ENCODE peak calls at places on chromosome 11, in ten cellular contexts. S is nephron progenitor cell, Z is AG10803, W is mucosa of descending colon, O is A673, N is K562, D is cardiac fibroblast, H is sigmoid colon, A is RWPE2, F is Peyer's patch. L is an unnamed sample.

GRCh38 chr11:46353706-46354105 is 6.4 kb downstream of the DGKZ start:
- DNase-seq in S (no peak), Z (peak), W (no peak), O (peak), N (no peak), D (no peak), H (no peak), A (no peak), F (no peak), L (no peak)

GRCh38 chr11:61026121-61027031 is 54.9 kb downstream of the CD6 start:
- DNase-seq in S (no peak), Z (no peak), W (no peak), O (no peak), N (no peak), D (no peak), H (peak), A (no peak), F (peak), L (no peak)

GRCh38 chr11:49208006-49208721 is at the start of gene FOLH1:
- DNase-seq in S (no peak), Z (peak), W (peak), O (peak), N (peak), D (peak), H (peak), A (no peak), F (no peak), L (no peak)

GRCh38 chr11:59776210-59777066 is 21.3 kb downstream of the STX3 start:
- DNase-seq in S (no peak), Z (no peak), W (no peak), O (no peak), N (no peak), D (peak), H (no peak), A (no peak), F (no peak), L (no peak)

GRCh38 chr11:5280582-5281102 is 10.9 kb upstream of the HBE1 start:
- DNase-seq in S (peak), Z (peak), W (no peak), O (peak), N (peak), D (peak), H (no peak), A (peak), F (peak), L (peak)

GRCh38 chr11:103220133-103220532 is 110.9 kb downstream of the DYNC2H1 start:
- DNase-seq in S (no peak), Z (no peak), W (no peak), O (no peak), N (no peak), D (no peak), H (no peak), A (no peak), F (no peak), L (no peak)

GRCh38 chr11:89293966-89294679 is 116.4 kb downstream of the TYR start:
- DNase-seq in S (peak), Z (peak), W (no peak), O (no peak), N (no peak), D (peak), H (peak), A (peak), F (no peak), L (peak)

GRCh38 chr11:44574620-44575287 is 9.3 kb downstream of the CD82 start:
- DNase-seq in S (no peak), Z (peak), W (no peak), O (no peak), N (no peak), D (peak), H (no peak), A (peak), F (peak), L (no peak)

GRCh38 chr11:128291043-128291442 is 296.3 kb downstream of the ETS1 start:
- DNase-seq in S (no peak), Z (no peak), W (peak), O (no peak), N (no peak), D (no peak), H (no peak), A (no peak), F (peak), L (no peak)

GRCh38 chr11:69541001-69541285 is 59.5 kb downstream of the LINC01488 start:
- DNase-seq in S (no peak), Z (no peak), W (no peak), O (no peak), N (no peak), D (no peak), H (peak), A (no peak), F (no peak), L (no peak)

GRCh38 chr11:113673566-113674396 is 32.3 kb downstream of the TMPRSS5 start:
- DNase-seq in S (no peak), Z (no peak), W (no peak), O (no peak), N (no peak), D (no peak), H (no peak), A (no peak), F (no peak), L (no peak)

GRCh38 chr11:102603091-102603490 is 22.0 kb downstream of the MMP20 start:
- DNase-seq in S (no peak), Z (peak), W (no peak), O (no peak), N (no peak), D (peak), H (no peak), A (no peak), F (no peak), L (peak)

GRCh38 chr11:115545811-115546210 is 41.6 kb upstream of the CADM1 start:
- DNase-seq in S (no peak), Z (no peak), W (no peak), O (no peak), N (no peak), D (no peak), H (no peak), A (no peak), F (no peak), L (no peak)

GRCh38 chr11:135033545-135033944 is 621.5 kb upstream of the B3GAT1 start:
- DNase-seq in S (peak), Z (no peak), W (no peak), O (peak), N (no peak), D (peak), H (no peak), A (no peak), F (no peak), L (peak)

GRCh38 chr11:7548659-7549283 is 35.0 kb downstream of the PPFIBP2 start:
- DNase-seq in S (no peak), Z (no peak), W (peak), O (no peak), N (no peak), D (no peak), H (no peak), A (no peak), F (peak), L (peak)

GRCh38 chr11:47768090-47768620 is 1.0 kb upstream of the FNBP4 start:
- DNase-seq in S (peak), Z (peak), W (peak), O (peak), N (peak), D (peak), H (peak), A (no peak), F (peak), L (peak)

GRCh38 chr11:92340839-92341238 is 116.2 kb downstream of the FAT3 start:
- DNase-seq in S (no peak), Z (peak), W (peak), O (peak), N (peak), D (peak), H (no peak), A (no peak), F (no peak), L (peak)

GRCh38 chr11:94493443-94494199 is at the start of the genes ANKRD49 and MRE11:
- DNase-seq in S (peak), Z (peak), W (peak), O (peak), N (peak), D (peak), H (peak), A (peak), F (peak), L (peak)

GRCh38 chr11:45383229-45383628 is 97.1 kb upstream of the SYT13 start:
- DNase-seq in S (no peak), Z (peak), W (no peak), O (no peak), N (no peak), D (peak), H (no peak), A (peak), F (no peak), L (no peak)

GRCh38 chr11:58905716-58906547 is 33.4 kb upstream of the GLYATL1 start:
- DNase-seq in S (peak), Z (peak), W (peak), O (peak), N (peak), D (peak), H (no peak), A (no peak), F (no peak), L (peak)

GRCh38 chr11:2120359-2121100 is 18.7 kb downstream of the IGF2 start:
- DNase-seq in S (no peak), Z (peak), W (peak), O (no peak), N (no peak), D (no peak), H (no peak), A (peak), F (no peak), L (no peak)

GRCh38 chr11:70020336-70021214 is 57.5 kb upstream of the ANO1 start:
- DNase-seq in S (no peak), Z (no peak), W (no peak), O (no peak), N (peak), D (no peak), H (no peak), A (no peak), F (no peak), L (no peak)

GRCh38 chr11:8717876-8718753 is 35.5 kb downstream of the RPL27A start:
- DNase-seq in S (no peak), Z (peak), W (no peak), O (peak), N (no peak), D (peak), H (peak), A (no peak), F (peak), L (no peak)

GRCh38 chr11:114440971-114441810 is 1.9 kb downstream of the REXO2 start:
- DNase-seq in S (no peak), Z (peak), W (no peak), O (no peak), N (no peak), D (peak), H (no peak), A (no peak), F (no peak), L (no peak)

GRCh38 chr11:27933992-27934829 is 173.7 kb downstream of the KIF18A start:
- DNase-seq in S (peak), Z (peak), W (no peak), O (peak), N (no peak), D (peak), H (no peak), A (peak), F (no peak), L (no peak)

GRCh38 chr11:33699515-33700424 is 856 bp downstream of the C11orf91 start:
- DNase-seq in S (no peak), Z (no peak), W (peak), O (no peak), N (peak), D (no peak), H (no peak), A (no peak), F (no peak), L (no peak)

GRCh38 chr11:77517753-77518152 is 43.9 kb upstream of the PAK1 start:
- DNase-seq in S (no peak), Z (no peak), W (no peak), O (no peak), N (no peak), D (no peak), H (no peak), A (no peak), F (no peak), L (no peak)

GRCh38 chr11:37557990-37558389 is 960.0 kb upstream of the RAG2 start:
- DNase-seq in S (no peak), Z (no peak), W (no peak), O (no peak), N (no peak), D (no peak), H (no peak), A (no peak), F (no peak), L (no peak)

GRCh38 chr11:18650859-18651557 is 16.9 kb upstream of the SPTY2D1 start:
- DNase-seq in S (no peak), Z (peak), W (peak), O (peak), N (peak), D (peak), H (no peak), A (no peak), F (peak), L (peak)

GRCh38 chr11:20119315-20119714 is 41.0 kb downstream of the DBX1 start:
- DNase-seq in S (no peak), Z (no peak), W (no peak), O (no peak), N (peak), D (no peak), H (no peak), A (no peak), F (no peak), L (no peak)

GRCh38 chr11:61442616-61443015 is 12.7 kb downstream of the SDHAF2 start:
- DNase-seq in S (no peak), Z (peak), W (no peak), O (no peak), N (no peak), D (no peak), H (no peak), A (no peak), F (no peak), L (no peak)

DNA sequence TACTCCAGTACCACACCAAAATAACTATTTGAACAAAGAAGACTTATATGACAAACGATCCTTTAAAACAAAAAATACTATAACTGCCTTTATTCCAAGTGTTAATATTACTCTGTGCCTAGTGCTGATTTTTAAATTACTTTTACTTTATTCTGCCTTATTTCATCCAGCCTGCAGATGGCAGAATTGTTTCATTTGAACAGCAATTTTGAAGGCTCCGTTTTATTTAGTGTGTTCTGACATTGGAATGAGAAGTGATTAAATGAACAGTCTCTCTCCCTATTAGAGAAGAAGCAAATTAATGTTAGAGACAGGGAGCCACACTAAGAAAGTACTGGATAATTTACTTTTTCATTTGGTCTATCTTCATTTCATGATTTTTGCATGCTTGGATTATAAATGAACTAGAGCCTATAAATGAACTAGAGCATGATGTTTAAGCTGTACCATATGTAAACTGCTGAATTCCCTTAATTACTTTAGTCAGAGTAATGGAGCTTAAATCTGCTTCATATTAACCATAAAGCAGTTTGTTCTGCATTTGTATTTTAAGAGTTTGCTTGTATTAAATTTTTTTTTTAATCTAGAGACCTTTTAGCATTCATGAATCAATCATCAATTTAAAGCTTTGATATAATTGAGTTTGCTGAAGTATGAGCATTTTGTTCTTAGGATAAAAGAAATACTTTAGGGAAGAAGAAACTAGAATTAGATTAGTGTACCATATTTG is 9.8 kb downstream of the PDHX start:
- DNase-seq in S (no peak), Z (peak), W (no peak), O (peak), N (no peak), D (peak), H (no peak), A (no peak), F (no peak), L (peak)
- TF ChIP-seq CTCF in S (peak), Z (peak), W (peak), O (peak), N (peak), D (peak), H (peak), A (peak), F (peak), L (peak)

DNA sequence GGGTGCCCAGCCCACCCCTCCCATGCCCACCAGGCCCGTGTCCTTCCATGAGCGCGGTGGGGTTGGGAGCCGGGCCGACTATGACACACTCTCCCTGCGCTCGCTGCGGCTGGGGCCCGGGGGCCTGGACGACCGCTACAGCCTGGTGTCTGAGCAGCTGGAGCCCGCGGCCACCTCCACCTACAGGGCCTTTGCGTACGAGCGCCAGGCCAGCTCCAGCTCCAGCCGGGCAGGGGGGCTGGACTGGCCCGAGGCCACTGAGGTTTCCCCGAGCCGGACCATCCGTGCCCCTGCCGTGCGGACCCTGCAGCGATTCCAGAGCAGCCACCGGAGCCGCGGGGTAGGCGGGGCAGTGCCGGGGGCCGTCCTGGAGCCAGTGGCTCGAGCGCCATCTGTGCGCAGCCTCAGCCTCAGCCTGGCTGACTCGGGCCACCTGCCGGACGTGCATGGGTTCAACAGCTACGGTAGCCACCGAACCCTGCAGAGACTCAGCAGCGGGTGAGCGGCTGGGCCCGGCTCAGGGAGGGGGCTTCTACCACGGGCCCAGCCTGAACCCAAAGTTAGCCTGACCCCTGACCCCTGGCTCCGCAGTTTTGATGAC is 3.0 kb downstream of the PKP3 start:
- DNase-seq in S (no peak), Z (peak), W (peak), O (no peak), N (no peak), D (peak), H (peak), A (no peak), F (peak), L (no peak)
- TF ChIP-seq CTCF in S (no peak), Z (peak), W (no peak), O (no peak), N (no peak), D (peak), H (peak), A (no peak), F (no peak), L (no peak)

GRCh38 chr11:79727221-79727620 is 286.4 kb upstream of the TENM4 start:
- DNase-seq in S (no peak), Z (no peak), W (no peak), O (no peak), N (no peak), D (no peak), H (no peak), A (no peak), F (no peak), L (no peak)
- TF ChIP-seq CTCF in S (no peak), Z (no peak), W (no peak), O (no peak), N (no peak), D (no peak), H (no peak), A (no peak), F (no peak), L (no peak)

GRCh38 chr11:74694536-74694935 is 36.7 kb downstream of the CHRDL2 start:
- DNase-seq in S (no peak), Z (no peak), W (no peak), O (no peak), N (no peak), D (no peak), H (no peak), A (no peak), F (no peak), L (no peak)

GRCh38 chr11:74696488-74696887 is 34.7 kb downstream of the CHRDL2 start:
- DNase-seq in S (no peak), Z (no peak), W (no peak), O (no peak), N (no peak), D (peak), H (no peak), A (no peak), F (no peak), L (no peak)

GRCh38 chr11:74697722-74698121 is 33.5 kb downstream of the CHRDL2 start:
- DNase-seq in S (no peak), Z (no peak), W (no peak), O (no peak), N (no peak), D (no peak), H (no peak), A (no peak), F (no peak), L (no peak)

GRCh38 chr11:74695705-74696280 is 35.4 kb downstream of the CHRDL2 start:
- DNase-seq in S (no peak), Z (peak), W (no peak), O (no peak), N (no peak), D (no peak), H (no peak), A (no peak), F (no peak), L (peak)

DNA sequence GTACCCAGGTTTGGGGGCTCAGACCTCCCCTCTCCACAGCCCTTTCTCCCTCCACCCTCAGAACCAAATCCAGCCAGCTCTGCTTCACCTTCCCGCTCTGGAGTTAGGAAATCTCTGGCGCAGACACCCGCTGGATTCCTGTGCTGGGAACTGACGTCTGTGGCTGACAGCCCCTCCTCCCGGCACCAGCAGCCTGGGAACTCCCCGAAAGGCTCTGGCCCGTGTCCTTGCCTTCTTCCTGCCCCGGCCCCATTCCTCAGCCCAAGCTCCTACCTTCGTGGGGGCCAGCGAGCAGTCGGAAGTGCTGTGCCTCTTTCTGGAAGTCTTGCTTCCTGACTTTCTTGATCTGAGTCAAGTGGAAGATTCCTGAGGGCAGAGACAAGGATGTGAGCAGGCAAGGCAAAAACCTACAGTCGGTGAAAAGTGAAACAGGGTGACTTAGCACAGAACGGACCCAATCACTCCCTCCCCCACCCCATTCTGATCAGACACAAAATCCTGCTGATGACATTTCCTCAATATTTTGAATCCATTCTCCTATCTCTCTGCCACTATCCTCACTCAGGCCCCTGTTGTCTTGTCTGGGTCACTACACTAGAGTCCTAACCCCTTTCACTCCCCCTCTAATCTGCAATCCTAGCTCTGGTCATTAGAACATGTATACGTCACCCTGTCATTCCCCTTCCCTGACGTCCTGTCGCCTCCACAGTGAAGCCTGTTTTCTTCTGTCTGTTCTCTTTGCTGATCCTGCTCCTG is 34.1 kb downstream of the CHRDL2 start:
- DNase-seq in S (peak), Z (peak), W (peak), O (no peak), N (peak), D (peak), H (peak), A (no peak), F (peak), L (peak)
- TF ChIP-seq CTCF in S (no peak), Z (no peak), W (no peak), O (no peak), N (no peak), D (no peak), H (no peak), A (no peak), F (no peak), L (no peak)

GRCh38 chr11:57144075-57144474 is 37.7 kb upstream of the LRRC55 start:
- DNase-seq in S (no peak), Z (no peak), W (no peak), O (peak), N (no peak), D (no peak), H (no peak), A (no peak), F (no peak), L (no peak)
- TF ChIP-seq CTCF in S (peak), Z (no peak), W (no peak), O (no peak), N (peak), D (no peak), H (no peak), A (no peak), F (no peak), L (peak)

GRCh38 chr11:126570489-126570888 is 215.0 kb downstream of the ST3GAL4 start:
- DNase-seq in S (no peak), Z (no peak), W (no peak), O (peak), N (no peak), D (no peak), H (no peak), A (no peak), F (no peak), L (no peak)
- TF ChIP-seq CTCF in S (no peak), Z (no peak), W (no peak), O (peak), N (no peak), D (no peak), H (no peak), A (no peak), F (no peak), L (no peak)

L was measured in neural progenitor cell.